ENCODE peak calls at places on chromosomes 12 and 14, in ten cellular contexts. T is CD8-positive, alpha-beta T cell; V is fibroblast of pulmonary artery; W is lower leg skin; J is fibroblast of lung; L is Caco-2; G is neural progenitor cell; I is H1; F is AG10803; X is heart right ventricle. D is an unnamed sample.

GRCh38 chr14:102264775-102265174 is 40.2 kb downstream of the MOK start:
- DNase-seq in V (peak; percentile 49), T (no peak), L (no peak), J (no peak), G (no peak), I (no peak), W (peak; percentile 59), F (no peak), X (peak; percentile 34), D (no peak)

GRCh38 chr14:69355155-69355954 is 42.7 kb downstream of the ERH start:
- DNase-seq in J (no peak), V (no peak), L (no peak), G (no peak), I (no peak), F (no peak), X (no peak), W (peak; percentile 77), T (no peak), D (no peak)

GRCh38 chr14:20630340-20631022 is 11.0 kb downstream of the OR6S1 start:
- DNase-seq in L (peak; percentile 69), T (no peak), X (no peak), V (peak; percentile 52), F (peak; percentile 18), W (no peak), I (no peak), G (peak; percentile 60), J (peak; percentile 27), D (no peak)

GRCh38 chr14:101466456-101467180 is 94.7 kb upstream of the DIO3 start:
- DNase-seq in G (no peak), I (no peak), F (no peak), W (peak; percentile 56), X (no peak), J (no peak), V (no peak), T (no peak), L (no peak), D (no peak)

GRCh38 chr12:106840217-106840616 is 65.7 kb downstream of the RIC8B start:
- DNase-seq in V (peak; percentile 76), L (no peak), I (no peak), G (peak; percentile 11), T (no peak), X (no peak), J (peak; percentile 83), W (no peak), F (peak; percentile 44), D (no peak)

GRCh38 chr14:55912344-55912743 is 205.9 kb upstream of the PELI2 start:
- DNase-seq in G (no peak), W (no peak), L (no peak), X (no peak), V (no peak), J (no peak), T (no peak), F (no peak), I (no peak), D (no peak)

GRCh38 chr12:92466391-92467305 is 236.1 kb upstream of the PLEKHG7 start:
- DNase-seq in L (no peak), J (peak; percentile 24), X (no peak), G (peak; percentile 71), I (peak; percentile 9), V (no peak), W (no peak), T (no peak), F (no peak), D (no peak)

GRCh38 chr12:6928703-6929407 is 1.1 kb downstream of the ATN1 start:
- DNase-seq in X (no peak), F (no peak), L (no peak), W (no peak), V (no peak), J (no peak), T (no peak), I (no peak), G (no peak), D (no peak)

GRCh38 chr12:9742665-9743064 is 9.8 kb upstream of the CLECL1 start:
- DNase-seq in L (no peak), F (no peak), T (peak; percentile 48), V (no peak), J (no peak), I (no peak), X (no peak), G (no peak), W (no peak), D (peak; percentile 44)

GRCh38 chr12:780750-781379 is 28.5 kb downstream of the WNK1 start:
- DNase-seq in L (no peak), T (no peak), X (no peak), W (no peak), I (no peak), F (no peak), J (no peak), G (no peak), V (no peak), D (no peak)

GRCh38 chr12:21751517-21751916 is 23.0 kb downstream of the KCNJ8 start:
- DNase-seq in I (no peak), J (peak; percentile 7), G (no peak), X (no peak), F (peak; percentile 39), T (no peak), V (peak; percentile 76), W (no peak), L (no peak), D (no peak)

GRCh38 chr14:63922696-63923421 is 70.1 kb downstream of the SYNE2 start:
- DNase-seq in J (peak; percentile 75), I (no peak), V (peak; percentile 95), L (peak; percentile 20), F (no peak), T (no peak), G (no peak), W (peak; percentile 78), X (no peak), D (peak; percentile 75)

GRCh38 chr12:57810450-57810849 is 8.1 kb downstream of the AVIL start:
- DNase-seq in J (peak; percentile 73), F (peak; percentile 38), T (no peak), G (no peak), I (no peak), X (no peak), W (no peak), V (peak; percentile 75), L (no peak), D (no peak)

GRCh38 chr14:68819260-68819691 is 26.4 kb upstream of the ZFP36L1 start:
- DNase-seq in I (no peak), W (no peak), V (peak; percentile 53), G (peak; percentile 39), J (peak; percentile 91), X (no peak), F (peak; percentile 51), L (peak; percentile 28), T (no peak), D (peak; percentile 50)

GRCh38 chr14:69559581-69560011 is 15.1 kb downstream of the CCDC177 start:
- DNase-seq in I (no peak), G (peak; percentile 23), W (no peak), T (no peak), X (no peak), V (no peak), J (no peak), L (no peak), F (no peak), D (no peak)

GRCh38 chr14:65958664-65959562 is 527.3 kb upstream of the CCDC196 start:
- DNase-seq in G (peak; percentile 62), V (peak; percentile 56), J (peak; percentile 17), T (no peak), I (no peak), L (no peak), X (no peak), F (peak; percentile 30), W (peak; percentile 79), D (no peak)

GRCh38 chr14:100305446-100306255 is 593 bp downstream of the SLC25A29 start:
- DNase-seq in X (peak; percentile 53), I (no peak), G (peak; percentile 69), T (peak; percentile 69), L (peak; percentile 30), V (no peak), W (peak; percentile 92), J (peak; percentile 31), F (no peak), D (peak; percentile 43)

GRCh38 chr12:53500776-53501614 is at the start of gene TARBP2:
- DNase-seq in T (peak; percentile 98), F (peak; percentile 100), G (peak; percentile 99), W (peak; percentile 100), X (peak; percentile 96), J (peak; percentile 99), V (peak; percentile 100), I (peak; percentile 95), L (peak; percentile 97), D (peak; percentile 99)
- TF ChIP-seq CTCF in T (no peak), F (no peak), G (peak; percentile 6), W (no peak), X (no peak), J (no peak), V (no peak), I (no peak), L (no peak), D (no peak)

GRCh38 chr14:89477391-89477790 is 60.4 kb upstream of the FOXN3 start:
- DNase-seq in I (no peak), T (no peak), W (no peak), X (no peak), F (no peak), L (no peak), G (no peak), V (no peak), J (no peak), D (peak; percentile 29)
- H3K4me3 ChIP-seq in I (no peak overlapping the region), T (no peak overlapping the region), W (no peak overlapping the region), X (no peak overlapping the region), F (no peak overlapping the region), L (no peak overlapping the region), G (no peak overlapping the region), V (no peak overlapping the region), J (no peak overlapping the region), D (no peak overlapping the region)

DNA sequence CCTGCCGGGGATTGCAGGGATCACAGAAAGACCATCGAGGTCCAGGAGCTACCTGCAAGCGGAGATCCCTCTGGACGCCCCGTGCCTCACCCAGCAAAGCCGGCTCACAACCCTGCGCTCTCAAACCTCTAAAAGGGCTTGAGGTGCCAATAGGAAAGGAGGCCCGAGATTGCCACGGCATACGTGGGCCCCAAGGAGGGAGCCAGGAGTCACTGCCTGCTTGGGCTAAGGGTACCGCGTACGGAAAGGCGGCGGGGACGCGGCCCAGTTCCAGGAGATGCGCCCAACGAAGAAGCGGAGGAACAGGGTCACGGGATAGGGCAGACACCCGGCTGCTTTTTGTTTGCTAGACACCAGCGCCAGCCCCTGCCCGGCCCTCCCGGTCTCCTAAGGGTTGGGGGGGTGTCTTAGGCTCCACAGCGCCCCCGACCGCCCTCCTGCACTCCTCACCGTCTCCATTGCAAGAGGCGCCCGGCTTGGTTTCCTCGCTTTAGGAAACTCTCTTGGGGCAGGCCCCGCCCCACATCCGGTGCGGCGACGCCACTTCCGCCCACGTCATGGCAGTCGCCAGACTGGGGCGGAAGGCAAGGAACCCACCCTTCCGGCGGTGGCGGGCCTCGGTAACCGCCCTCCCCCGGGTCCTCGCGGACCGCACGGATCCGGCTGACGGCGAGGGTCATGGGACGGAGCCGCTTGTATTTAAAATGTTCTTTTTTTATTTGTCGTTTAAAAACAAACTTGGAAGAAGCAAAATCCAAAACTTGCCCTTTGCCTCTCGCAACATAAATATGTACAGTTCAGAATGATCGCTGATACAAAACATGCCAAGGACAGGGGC is at the start of gene PRKAG1:
- DNase-seq in J (peak; percentile 96), I (peak; percentile 96), X (peak; percentile 96), T (peak; percentile 97), V (peak; percentile 98), L (peak; percentile 98), F (peak; percentile 97), W (peak; percentile 99), G (peak; percentile 99), D (peak; percentile 95)
- TF ChIP-seq CTCF in J (peak; percentile 51), I (peak; percentile 64), X (peak; percentile 49), T (peak; percentile 61), V (peak; percentile 42), L (peak; percentile 77), F (peak; percentile 57), W (no peak), G (peak; percentile 66), D (no peak)

GRCh38 chr14:42535397-42535796 is 928.7 kb downstream of the LRFN5 start:
- DNase-seq in W (no peak), I (no peak), V (no peak), G (no peak), L (no peak), F (no peak), T (no peak), J (no peak), X (no peak), D (no peak)
- H3K4me3 ChIP-seq in W (no peak overlapping the region), I (no peak overlapping the region), V (no peak overlapping the region), G (no peak overlapping the region), L (no peak overlapping the region), F (no peak overlapping the region), T (no peak overlapping the region), J (no peak overlapping the region), X (no peak overlapping the region), D (no peak overlapping the region)

D was measured in stomach.